ENCODE peak calls at places on chromosomes 4 and X, in nine cellular contexts. P is mucosa of descending colon, O is A673, A is upper lobe of left lung, E is esophagus muscularis mucosa, B is IMR-90, G is adipocyte, X is thoracic aorta, W is left ventricle myocardium inferior. N is an unnamed sample.
A peak's percentile ranks its signal among the peaks of the same experiment; 100 is the strongest.

GRCh38 chr4:136329042-136329662 is 1203.1 kb downstream of the PCDH18 start:
- DNase-seq in P (no peak), O (peak; percentile 18), A (no peak), E (no peak), B (no peak), G (peak; percentile 23), X (no peak), W (no peak), N (no peak)

GRCh38 chr4:145808021-145808650 is 128.2 kb downstream of the C4orf51 start:
- DNase-seq in P (no peak), O (peak; percentile 87), A (no peak), E (no peak), B (peak; percentile 98), G (peak; percentile 92), X (no peak), W (no peak), N (no peak)

GRCh38 chr4:165905405-165906027 is 32.5 kb downstream of the TLL1 start:
- DNase-seq in P (no peak), O (no peak), A (no peak), E (no peak), B (no peak), G (no peak), X (no peak), W (no peak), N (no peak)

GRCh38 chr4:128333309-128334006 is 45.8 kb upstream of the PGRMC2 start:
- DNase-seq in P (no peak), O (no peak), A (no peak), E (no peak), B (no peak), G (no peak), X (no peak), W (no peak), N (no peak)

GRCh38 chrX:103356897-103357296 is 591 bp downstream of the TCEAL9 start:
- DNase-seq in P (no peak), O (no peak), A (peak; percentile 48), E (no peak), B (no peak), G (peak; percentile 45), X (no peak), W (peak; percentile 33), N (no peak)

GRCh38 chrX:154431321-154431720 is 2.8 kb downstream of the ATP6AP1 start:
- DNase-seq in P (peak; percentile 55), O (no peak), A (no peak), E (no peak), B (no peak), G (no peak), X (no peak), W (peak; percentile 38), N (peak; percentile 77)

GRCh38 chrX:1144293-1144692 is 68.2 kb downstream of the CRLF2 start:
- DNase-seq in P (no peak), O (no peak), A (no peak), E (peak; percentile 64), B (no peak), G (no peak), X (no peak), W (no peak), N (no peak)

GRCh38 chr4:3712936-3713335 is 53.2 kb upstream of the ADRA2C start:
- DNase-seq in P (peak; percentile 39), O (no peak), A (peak; percentile 76), E (no peak), B (no peak), G (no peak), X (no peak), W (peak; percentile 8), N (peak; percentile 52)

GRCh38 chr4:106486533-106486932 is 118.0 kb upstream of the GIMD1 start:
- DNase-seq in P (no peak), O (no peak), A (no peak), E (no peak), B (no peak), G (no peak), X (no peak), W (no peak), N (no peak)

GRCh38 chr4:59973496-59973895 is 1226.6 kb upstream of the ADGRL3 start:
- DNase-seq in P (no peak), O (no peak), A (no peak), E (no peak), B (no peak), G (no peak), X (no peak), W (no peak), N (no peak)

GRCh38 chr4:2412885-2413716 is 5.3 kb downstream of the ZFYVE28 start:
- DNase-seq in P (peak; percentile 94), O (peak; percentile 94), A (peak; percentile 92), E (peak; percentile 94), B (peak; percentile 85), G (peak; percentile 92), X (peak; percentile 55), W (peak; percentile 76), N (peak; percentile 91)

GRCh38 chrX:47900833-47901232 is 64.1 kb downstream of the ZNF81 start:
- DNase-seq in P (no peak), O (no peak), A (no peak), E (no peak), B (no peak), G (no peak), X (no peak), W (no peak), N (no peak)

GRCh38 chr4:134601706-134602105 is 400.1 kb upstream of the PABPC4L start:
- DNase-seq in P (no peak), O (no peak), A (no peak), E (no peak), B (no peak), G (no peak), X (no peak), W (no peak), N (no peak)

GRCh38 chr4:2837110-2837903 is 6.3 kb upstream of the ADD1 start:
- DNase-seq in P (no peak), O (no peak), A (peak; percentile 46), E (no peak), B (no peak), G (no peak), X (no peak), W (no peak), N (no peak)

GRCh38 chr4:62135565-62136156 is 935.5 kb downstream of the ADGRL3 start:
- DNase-seq in P (no peak), O (no peak), A (no peak), E (no peak), B (no peak), G (peak; percentile 64), X (no peak), W (no peak), N (no peak)
- H3K4me3 ChIP-seq in P (no peak overlapping the region), O (no peak overlapping the region), A (no peak overlapping the region), E (no peak overlapping the region), B (no peak overlapping the region), G (no peak overlapping the region), X (no peak overlapping the region), W (peak overlapping the region; percentile 60), N (no peak overlapping the region)

DNA sequence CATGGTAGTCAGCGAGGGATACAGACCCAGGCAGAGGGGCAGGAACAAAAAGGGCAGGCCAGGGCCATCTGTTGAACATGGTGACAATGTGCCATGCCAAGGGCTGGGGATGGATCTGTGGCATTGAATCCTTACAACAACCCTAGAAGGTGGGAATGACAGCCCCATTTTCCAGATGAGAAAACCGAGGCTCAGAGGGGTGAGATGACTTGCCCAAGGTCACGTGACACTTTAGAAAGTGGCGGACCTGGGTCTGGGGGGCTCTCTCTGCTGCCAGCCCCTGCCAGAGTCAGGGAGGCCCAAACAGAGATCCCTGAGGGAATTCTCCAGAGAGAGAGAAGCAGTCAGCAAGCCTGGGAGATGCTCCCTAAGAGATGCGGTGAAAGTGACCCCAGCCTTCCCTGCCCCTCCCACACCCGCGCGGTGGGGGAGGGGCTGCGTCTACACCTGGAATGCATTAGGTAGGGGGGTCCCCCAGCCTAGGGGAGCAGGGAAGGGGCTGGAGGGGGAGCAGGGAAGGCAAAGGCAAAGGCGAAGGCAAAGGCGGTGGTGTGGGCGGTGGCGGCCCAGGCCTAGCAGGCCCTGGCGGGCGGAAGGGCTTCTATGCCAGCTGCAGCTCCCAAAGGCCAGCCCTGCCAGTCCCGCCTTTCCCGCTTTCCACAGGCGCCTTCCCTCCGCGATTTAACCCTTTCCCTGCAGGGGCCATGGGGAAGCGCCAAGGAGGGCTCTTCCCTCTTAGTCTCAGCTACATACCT is 13.0 kb downstream of the FGD1 start:
- DNase-seq in P (no peak), O (no peak), A (no peak), E (no peak), B (no peak), G (no peak), X (no peak), W (no peak), N (no peak)
- H3K4me1 ChIP-seq in P (peaks cover 3% of the 10 kb centered on the region), O (peaks cover 16% of the 10 kb centered on the region), A (peaks cover 4% of the 10 kb centered on the region), E (peaks cover 45% of the 10 kb centered on the region), B (peaks cover 21% of the 10 kb centered on the region), G (peaks cover 33% of the 10 kb centered on the region), X (peaks cover 6% of the 10 kb centered on the region), W (peaks cover 34% of the 10 kb centered on the region), N (no peaks in the 10 kb centered on the region)

GRCh38 chrX:40245411-40246140 is 147.8 kb upstream of the BCOR start:
- DNase-seq in P (no peak), O (no peak), A (peak; percentile 51), E (no peak), B (no peak), G (no peak), X (no peak), W (peak; percentile 29), N (peak; percentile 62)

GRCh38 chrX:40247382-40247781 is 149.6 kb upstream of the BCOR start:
- DNase-seq in P (no peak), O (no peak), A (no peak), E (no peak), B (no peak), G (no peak), X (no peak), W (no peak), N (no peak)

GRCh38 chrX:40244116-40244515 is 146.4 kb upstream of the BCOR start:
- DNase-seq in P (no peak), O (no peak), A (no peak), E (no peak), B (no peak), G (no peak), X (no peak), W (no peak), N (no peak)

GRCh38 chrX:40243699-40244098 is 145.9 kb upstream of the BCOR start:
- DNase-seq in P (no peak), O (no peak), A (no peak), E (no peak), B (no peak), G (no peak), X (no peak), W (no peak), N (no peak)

DNA sequence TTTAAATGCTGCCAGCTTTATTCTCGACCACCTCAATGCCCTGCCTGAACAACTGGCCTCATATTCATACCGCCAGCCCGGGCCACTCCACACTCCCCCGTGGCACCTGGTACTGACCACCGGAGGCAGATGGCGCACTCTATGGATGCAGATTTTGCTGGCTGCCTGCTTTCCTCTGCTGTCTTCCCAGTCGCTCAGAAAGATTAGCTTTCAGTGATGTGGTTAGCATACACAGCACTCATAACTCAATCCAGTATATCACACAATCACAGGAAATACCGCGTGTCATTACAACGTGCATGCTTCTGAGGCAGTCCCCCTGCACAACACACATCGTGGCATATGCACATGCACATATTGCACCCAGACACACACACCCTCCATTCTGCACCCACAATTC is 147.2 kb upstream of the BCOR start:
- DNase-seq in P (no peak), O (no peak), A (no peak), E (no peak), B (peak; percentile 14), G (no peak), X (no peak), W (no peak), N (no peak)
- H3K4me3 ChIP-seq in P (no peak overlapping the region), O (no peak overlapping the region), A (no peak overlapping the region), E (no peak overlapping the region), B (no peak overlapping the region), G (no peak overlapping the region), X (peak overlapping the region; percentile 42), W (peak overlapping the region; percentile 33), N (no peak overlapping the region)

GRCh38 chr4:6959261-6959660 is 49.6 kb downstream of the TBC1D14 start:
- DNase-seq in P (no peak), O (no peak), A (peak; percentile 34), E (no peak), B (no peak), G (no peak), X (no peak), W (no peak), N (no peak)
- H3K4me1 ChIP-seq in P (peaks cover 17% of the 10 kb centered on the region), O (peaks cover 8% of the 10 kb centered on the region), A (no peaks in the 10 kb centered on the region), E (peaks cover 13% of the 10 kb centered on the region), B (peaks cover 16% of the 10 kb centered on the region), G (no peaks in the 10 kb centered on the region), X (no peaks in the 10 kb centered on the region), W (peaks cover 18% of the 10 kb centered on the region), N (peaks cover 24% of the 10 kb centered on the region)